ENCODE peak calls at places on chromosomes 6 and 20, in ten cellular contexts. G, R, Z, O, V, A, Y, T, W and C are unnamed samples.

GRCh38 chr6:133244502-133244901 is 3.3 kb downstream of the EYA4 start:
- DNase-seq in G (no peak), R (no peak), Z (no peak), O (no peak), V (no peak), A (no peak), Y (no peak), T (no peak), W (no peak), C (no peak)

GRCh38 chr6:143564484-143565017 is 53.0 kb upstream of the FUCA2 start:
- DNase-seq in G (no peak), R (no peak), Z (no peak), O (no peak), V (no peak), A (no peak), Y (no peak), T (no peak), W (no peak), C (no peak)

GRCh38 chr6:32885698-32886286 is 31.8 kb downstream of the PSMB9 start:
- DNase-seq in G (peak), R (no peak), Z (no peak), O (no peak), V (no peak), A (no peak), Y (no peak), T (no peak), W (peak), C (peak)

GRCh38 chr6:2522521-2522920 is 228.2 kb downstream of the MYLK4 start:
- DNase-seq in G (no peak), R (no peak), Z (no peak), O (no peak), V (peak), A (no peak), Y (no peak), T (no peak), W (no peak), C (peak)

GRCh38 chr6:9208956-9209355 is 773.6 kb upstream of the SLC35B3 start:
- DNase-seq in G (no peak), R (no peak), Z (no peak), O (no peak), V (no peak), A (no peak), Y (no peak), T (no peak), W (no peak), C (no peak)

GRCh38 chr6:7684076-7684475 is 41.8 kb upstream of the BMP6 start:
- DNase-seq in G (no peak), R (no peak), Z (no peak), O (no peak), V (peak), A (no peak), Y (no peak), T (no peak), W (no peak), C (no peak)

GRCh38 chr6:46289865-46290264 is 119.1 kb upstream of the ENPP5 start:
- DNase-seq in G (no peak), R (no peak), Z (no peak), O (no peak), V (no peak), A (no peak), Y (no peak), T (no peak), W (no peak), C (no peak)

GRCh38 chr6:157163434-157164159 is 159.7 kb downstream of the TMEM242 start:
- DNase-seq in G (no peak), R (no peak), Z (no peak), O (no peak), V (no peak), A (no peak), Y (no peak), T (no peak), W (no peak), C (no peak)

GRCh38 chr6:119896806-119897205 is 547.2 kb upstream of the MAN1A1 start:
- DNase-seq in G (no peak), R (no peak), Z (no peak), O (no peak), V (no peak), A (no peak), Y (no peak), T (no peak), W (no peak), C (no peak)

GRCh38 chr6:111800468-111800760 is 72.8 kb downstream of the FYN start:
- DNase-seq in G (no peak), R (no peak), Z (no peak), O (no peak), V (no peak), A (no peak), Y (no peak), T (no peak), W (no peak), C (no peak)

GRCh38 chr20:10864076-10864672 is 190.4 kb upstream of the JAG1 start:
- DNase-seq in G (peak), R (peak), Z (peak), O (peak), V (peak), A (peak), Y (peak), T (no peak), W (no peak), C (peak)

GRCh38 chr6:134689676-134690447 is 260.0 kb downstream of the ALDH8A1 start:
- DNase-seq in G (no peak), R (no peak), Z (no peak), O (no peak), V (no peak), A (no peak), Y (peak), T (no peak), W (no peak), C (no peak)

GRCh38 chr20:17395729-17396128 is 135.4 kb downstream of the BFSP1 start:
- DNase-seq in G (no peak), R (no peak), Z (no peak), O (no peak), V (no peak), A (no peak), Y (no peak), T (no peak), W (no peak), C (no peak)

GRCh38 chr20:54063998-54064676 is 6.3 kb downstream of the BCAS1 start:
- DNase-seq in G (no peak), R (no peak), Z (no peak), O (no peak), V (no peak), A (no peak), Y (no peak), T (no peak), W (no peak), C (no peak)

GRCh38 chr6:152721956-152722355 is 24.3 kb downstream of the MYCT1 start:
- DNase-seq in G (no peak), R (no peak), Z (no peak), O (no peak), V (no peak), A (no peak), Y (no peak), T (no peak), W (no peak), C (no peak)

GRCh38 chr6:25882066-25882496 is 8.0 kb upstream of the SLC17A3 start:
- DNase-seq in G (peak), R (peak), Z (peak), O (peak), V (no peak), A (peak), Y (no peak), T (no peak), W (no peak), C (no peak)

GRCh38 chr6:20569000-20569610 is 34.8 kb downstream of the CDKAL1 start:
- DNase-seq in G (no peak), R (no peak), Z (no peak), O (no peak), V (no peak), A (no peak), Y (no peak), T (no peak), W (no peak), C (peak)

GRCh38 chr6:160071805-160072687 is 49.6 kb upstream of the SLC22A1 start:
- DNase-seq in G (peak), R (no peak), Z (no peak), O (no peak), V (no peak), A (no peak), Y (no peak), T (no peak), W (no peak), C (no peak)

GRCh38 chr6:53199765-53200164 is 51.1 kb upstream of the GCM1 start:
- DNase-seq in G (no peak), R (no peak), Z (no peak), O (no peak), V (no peak), A (no peak), Y (no peak), T (no peak), W (no peak), C (no peak)

GRCh38 chr6:111583986-111584385 is 21.7 kb downstream of the TRAF3IP2 start:
- DNase-seq in G (no peak), R (no peak), Z (no peak), O (no peak), V (no peak), A (no peak), Y (no peak), T (no peak), W (no peak), C (no peak)

GRCh38 chr20:23200413-23200812 is 114.3 kb upstream of the CD93 start:
- DNase-seq in G (no peak), R (no peak), Z (no peak), O (peak), V (no peak), A (no peak), Y (no peak), T (no peak), W (no peak), C (no peak)

GRCh38 chr6:81475646-81476045 is 276.8 kb downstream of the TENT5A start:
- DNase-seq in G (no peak), R (no peak), Z (no peak), O (no peak), V (no peak), A (no peak), Y (no peak), T (no peak), W (no peak), C (no peak)

GRCh38 chr6:81511423-81511822 is 241.1 kb downstream of the TENT5A start:
- DNase-seq in G (no peak), R (no peak), Z (no peak), O (no peak), V (peak), A (no peak), Y (no peak), T (no peak), W (no peak), C (no peak)

GRCh38 chr6:126039284-126039683 is 52.9 kb downstream of the TRMT11 start:
- DNase-seq in G (peak), R (no peak), Z (no peak), O (no peak), V (peak), A (no peak), Y (no peak), T (no peak), W (no peak), C (peak)

GRCh38 chr6:146578054-146578453 is 20.7 kb upstream of the ADGB start:
- DNase-seq in G (no peak), R (no peak), Z (no peak), O (no peak), V (no peak), A (no peak), Y (no peak), T (no peak), W (no peak), C (peak)

GRCh38 chr20:39993737-39994136 is 695.3 kb downstream of the MAFB start:
- DNase-seq in G (no peak), R (no peak), Z (no peak), O (peak), V (no peak), A (no peak), Y (peak), T (no peak), W (no peak), C (no peak)

GRCh38 chr6:33297956-33298772 is 578 bp downstream of the RGL2 start:
- DNase-seq in G (peak), R (no peak), Z (peak), O (peak), V (peak), A (no peak), Y (peak), T (peak), W (peak), C (peak)

GRCh38 chr6:33896391-33897192 is 92.8 kb upstream of the MLN start:
- DNase-seq in G (no peak), R (no peak), Z (no peak), O (peak), V (no peak), A (no peak), Y (no peak), T (no peak), W (peak), C (no peak)

GRCh38 chr6:38040254-38040653 is 220.7 kb downstream of the ZFAND3 start:
- DNase-seq in G (no peak), R (no peak), Z (no peak), O (no peak), V (no peak), A (no peak), Y (no peak), T (no peak), W (no peak), C (no peak)

GRCh38 chr20:8128291-8129046 is 3.6 kb upstream of the PLCB1 start:
- DNase-seq in G (no peak), R (no peak), Z (no peak), O (no peak), V (no peak), A (no peak), Y (no peak), T (no peak), W (no peak), C (no peak)

GRCh38 chr6:87407896-87408720 is at the start of gene CFAP206:
- DNase-seq in G (peak), R (peak), Z (peak), O (peak), V (peak), A (peak), Y (peak), T (peak), W (peak), C (peak)

GRCh38 chr6:170116643-170117042 is 174.2 kb downstream of the DLL1 start:
- DNase-seq in G (no peak), R (no peak), Z (peak), O (peak), V (no peak), A (peak), Y (no peak), T (no peak), W (no peak), C (no peak)

GRCh38 chr20:13865156-13865555 is 80.3 kb downstream of the NDUFAF5 start:
- DNase-seq in G (no peak), R (no peak), Z (no peak), O (no peak), V (no peak), A (no peak), Y (no peak), T (no peak), W (no peak), C (no peak)

GRCh38 chr20:47063407-47063806 is 168.8 kb downstream of the EYA2 start:
- DNase-seq in G (no peak), R (peak), Z (no peak), O (no peak), V (no peak), A (no peak), Y (no peak), T (no peak), W (no peak), C (no peak)

GRCh38 chr6:7787137-7787575 is 61.3 kb downstream of the BMP6 start:
- DNase-seq in G (no peak), R (no peak), Z (no peak), O (no peak), V (peak), A (no peak), Y (no peak), T (no peak), W (no peak), C (peak)

GRCh38 chr20:51346686-51347485 is 195.6 kb downstream of the NFATC2 start:
- DNase-seq in G (peak), R (peak), Z (no peak), O (peak), V (peak), A (no peak), Y (no peak), T (no peak), W (no peak), C (peak)

GRCh38 chr6:39834278-39834677 is 42.1 kb downstream of the DAAM2 start:
- DNase-seq in G (no peak), R (no peak), Z (no peak), O (no peak), V (no peak), A (no peak), Y (no peak), T (no peak), W (no peak), C (no peak)

GRCh38 chr6:118875672-118876071 is 18.3 kb upstream of the ASF1A start:
- DNase-seq in G (no peak), R (no peak), Z (no peak), O (no peak), V (no peak), A (no peak), Y (no peak), T (no peak), W (no peak), C (no peak)

GRCh38 chr6:5499644-5500306 is 238.5 kb downstream of the FARS2 start:
- DNase-seq in G (no peak), R (no peak), Z (no peak), O (no peak), V (peak), A (no peak), Y (no peak), T (no peak), W (no peak), C (peak)

GRCh38 chr20:24948939-24949679 is at the start of gene CST7:
- DNase-seq in G (no peak), R (peak), Z (peak), O (peak), V (no peak), A (peak), Y (no peak), T (no peak), W (no peak), C (no peak)

DNA sequence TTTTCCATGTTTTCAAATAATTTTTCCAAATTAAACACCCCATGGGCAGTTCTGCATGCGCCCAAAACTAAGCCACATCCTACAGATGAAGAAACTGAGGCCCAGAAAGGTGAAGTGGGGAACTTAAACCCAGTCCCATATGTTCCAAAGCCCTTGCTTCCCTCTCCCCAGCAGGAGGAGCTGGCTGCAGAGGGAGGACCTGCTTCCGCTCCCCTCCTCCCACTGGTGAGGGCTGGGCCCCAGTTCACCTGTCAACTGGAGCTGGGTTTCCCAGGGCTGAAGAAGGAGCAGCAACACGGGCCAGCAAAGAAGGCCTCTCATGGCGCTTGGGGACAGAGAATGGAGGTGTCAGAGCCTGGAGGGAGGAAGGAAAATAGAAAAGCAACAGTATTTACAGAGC is 1.4 kb upstream of the RBPJL start:
- DNase-seq in G (no peak), R (no peak), Z (no peak), O (no peak), V (no peak), A (no peak), Y (peak), T (no peak), W (no peak), C (no peak)
- TF ChIP-seq CTCF in G (no peak), R (no peak), Z (no peak), O (no peak), V (peak), A (no peak), Y (no peak), T (no peak), W (peak), C (no peak)

GRCh38 chr6:88761237-88762031 is 202.0 kb downstream of the RNGTT start:
- DNase-seq in G (peak), R (no peak), Z (no peak), O (no peak), V (no peak), A (no peak), Y (no peak), T (no peak), W (peak), C (no peak)

GRCh38 chr6:88760091-88760490 is 203.3 kb downstream of the RNGTT start:
- DNase-seq in G (no peak), R (no peak), Z (no peak), O (no peak), V (peak), A (no peak), Y (no peak), T (no peak), W (no peak), C (no peak)

DNA sequence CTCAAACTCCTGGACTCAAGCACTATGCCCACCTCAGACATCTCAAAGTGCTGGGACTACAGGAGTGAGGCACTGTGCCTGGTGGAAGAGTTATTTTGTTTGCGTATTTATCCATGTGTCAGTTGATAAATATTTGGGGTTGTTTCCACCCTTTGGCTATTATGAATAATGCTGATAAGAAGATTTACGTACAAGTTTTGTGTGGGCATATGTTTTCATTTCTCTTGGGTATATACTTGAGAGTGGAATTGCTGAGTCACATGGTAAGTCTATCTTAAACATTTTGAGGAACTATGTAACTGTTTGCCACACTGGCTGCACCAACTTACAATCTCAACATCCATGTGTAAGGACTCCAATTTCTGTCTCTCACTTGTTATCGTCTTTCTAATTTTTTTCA is 200.3 kb downstream of the RNGTT start:
- DNase-seq in G (peak), R (no peak), Z (no peak), O (no peak), V (peak), A (no peak), Y (no peak), T (no peak), W (no peak), C (no peak)
- H3K27ac ChIP-seq in G (no peak), R (no peak), Z (no peak), O (no peak), V (no peak), A (no peak), Y (no peak), T (no peak), W (no peak), C (no peak)

GRCh38 chr6:13813621-13814175 is 659 bp downstream of the MCUR1 start:
- DNase-seq in G (peak), R (peak), Z (peak), O (peak), V (peak), A (peak), Y (peak), T (peak), W (peak), C (peak)

GRCh38 chr6:13814938-13815575 is 700 bp upstream of the MCUR1 start:
- DNase-seq in G (no peak), R (no peak), Z (no peak), O (no peak), V (no peak), A (no peak), Y (no peak), T (no peak), W (no peak), C (no peak)

GRCh38 chr6:13812359-13812642 is 2.1 kb downstream of the MCUR1 start:
- DNase-seq in G (no peak), R (no peak), Z (no peak), O (no peak), V (no peak), A (no peak), Y (no peak), T (no peak), W (no peak), C (no peak)

GRCh38 chr6:13813011-13813410 is 1.3 kb downstream of the MCUR1 start:
- DNase-seq in G (no peak), R (no peak), Z (no peak), O (no peak), V (no peak), A (no peak), Y (no peak), T (no peak), W (no peak), C (no peak)

DNA sequence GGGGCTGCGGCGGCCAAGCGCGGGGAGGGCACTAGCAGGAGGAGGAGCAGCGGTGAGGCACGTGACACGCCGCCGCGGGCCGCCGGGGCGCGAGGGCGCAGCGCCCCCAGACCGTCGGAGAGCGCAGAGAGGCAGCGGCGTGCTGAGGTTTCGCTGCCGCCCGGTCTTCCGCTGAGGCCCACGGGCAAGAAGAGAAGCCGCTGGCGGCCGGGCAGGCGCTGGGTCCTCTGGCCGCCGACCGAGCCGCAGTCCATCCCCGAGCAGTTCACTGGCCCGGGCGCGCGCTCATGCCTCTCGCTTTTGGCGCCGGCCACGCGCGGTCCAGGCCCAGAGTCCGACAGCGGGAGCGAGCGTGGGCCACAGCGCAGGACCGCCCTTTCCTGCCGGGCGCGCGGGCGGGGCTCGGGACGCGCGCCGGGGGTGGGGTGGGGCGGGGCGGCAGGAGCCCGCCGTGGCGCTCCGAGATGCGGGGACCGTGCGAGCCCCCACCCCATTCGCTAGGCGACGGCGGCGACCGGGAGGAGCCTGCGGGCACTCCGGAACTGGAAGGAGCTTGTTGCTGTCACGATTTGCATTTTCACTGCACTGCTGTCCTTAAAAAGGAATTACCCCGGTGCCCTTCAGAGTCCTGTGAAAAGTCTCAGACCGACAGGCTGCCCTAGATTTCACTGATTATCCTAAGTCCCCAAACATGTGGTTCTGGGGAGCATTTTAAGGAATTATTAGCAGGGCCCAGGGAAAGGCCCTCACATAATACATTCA is at the start of gene MCUR1:
- DNase-seq in G (peak), R (peak), Z (peak), O (peak), V (peak), A (peak), Y (peak), T (peak), W (peak), C (peak)
- TF ChIP-seq CTCF in G (peak), R (peak), Z (peak), O (no peak), V (no peak), A (peak), Y (no peak), T (no peak), W (peak), C (peak)

GRCh38 chr6:151241853-151242252 is 2.1 kb downstream of the AKAP12 start:
- DNase-seq in G (no peak), R (no peak), Z (no peak), O (no peak), V (no peak), A (no peak), Y (no peak), T (no peak), W (no peak), C (no peak)
- H3K27ac ChIP-seq in G (peak), R (no peak), Z (no peak), O (no peak), V (peak), A (no peak), Y (no peak), T (peak), W (no peak), C (no peak)